ENCODE peak calls at places on chromosomes 2 and 18, in nine cellular contexts. X is iris pigment epithelial cell; T is CD4-positive, alpha-beta T cell; D is left kidney; Q is heart left ventricle; E is cardiac fibroblast; W is GM12865; B is thoracic aorta; A is HFFc6. J is an unnamed sample.

GRCh38 chr2:69652206-69652605 is 8.7 kb upstream of the AAK1 start:
- DNase-seq in D (no peak), W (no peak), A (peak; percentile 96), X (peak; percentile 91), B (no peak), T (no peak), E (peak; percentile 92), Q (no peak), J (no peak)

GRCh38 chr2:107008843-107009242 is 122.9 kb upstream of the ST6GAL2 start:
- DNase-seq in E (no peak), A (no peak), B (no peak), Q (no peak), D (no peak), T (no peak), X (no peak), W (no peak), J (no peak)

GRCh38 chr2:88450925-88451575 is 1.4 kb downstream of the FOXI3 start:
- DNase-seq in W (no peak), E (no peak), X (no peak), T (no peak), D (peak; percentile 4), B (no peak), Q (no peak), A (no peak), J (no peak)

GRCh38 chr2:102979429-102979828 is 217.6 kb downstream of the TMEM182 start:
- DNase-seq in T (no peak), D (no peak), W (no peak), B (no peak), Q (no peak), A (no peak), E (no peak), X (no peak), J (no peak)

GRCh38 chr2:219252084-219252483 is 959 bp upstream of the TUBA4B start:
- DNase-seq in W (peak; percentile 18), T (no peak), E (no peak), B (no peak), X (no peak), Q (peak; percentile 33), D (no peak), A (no peak), J (no peak)

GRCh38 chr2:173151671-173152398 is 76.2 kb downstream of the MAP3K20 start:
- DNase-seq in D (no peak), E (peak; percentile 89), A (peak; percentile 60), X (peak; percentile 78), W (peak; percentile 24), T (no peak), Q (no peak), B (no peak), J (peak; percentile 39)

GRCh38 chr18:29383311-29384273 is 1206.7 kb upstream of the CDH2 start:
- DNase-seq in D (no peak), B (no peak), X (peak; percentile 43), W (no peak), Q (no peak), E (peak; percentile 16), T (no peak), A (no peak), J (peak; percentile 10)

GRCh38 chr2:85756822-85757435 is 3.1 kb downstream of the ATOH8 start:
- DNase-seq in D (no peak), W (no peak), X (no peak), B (no peak), A (no peak), Q (no peak), T (no peak), E (no peak), J (no peak)

GRCh38 chr2:489838-490237 is 187.4 kb downstream of the TMEM18 start:
- DNase-seq in E (no peak), Q (no peak), W (no peak), D (no peak), T (no peak), A (no peak), X (no peak), B (no peak), J (no peak)

GRCh38 chr18:67216846-67217245 is 299.7 kb downstream of the DSEL start:
- DNase-seq in T (no peak), D (no peak), Q (no peak), A (no peak), B (no peak), W (no peak), X (no peak), E (peak; percentile 42), J (no peak)